ENCODE peak calls at places on chromosomes 1 and 21, in five cellular contexts. J is dermis microvascular lymphatic vessel endothelial cell; W is hypothalamus; E is AG04450; Q is stimulated activated CD8-positive, alpha-beta memory T cell treated with anti-CD3 and anti-CD28 coated beads, Interleukin-4, amount 100 ng/mL, for 1 hour. R is an unnamed sample.

GRCh38 chr1:1003618-1004419 is 3.9 kb upstream of the HES4 start:
- DNase-seq in J (no peak), W (no peak), E (no peak), Q (no peak), R (no peak)

GRCh38 chr1:174266991-174267612 is 107.8 kb downstream of the RABGAP1L start:
- DNase-seq in Q (no peak), J (no peak), E (no peak), W (no peak), R (no peak)

GRCh38 chr1:114345930-114346479 is 165.0 kb downstream of the TRIM33 start:
- DNase-seq in E (no peak), J (no peak), W (peak; percentile 8), Q (no peak), R (no peak)

GRCh38 chr1:167345386-167345733 is 124.7 kb downstream of the POU2F1 start:
- DNase-seq in W (no peak), E (no peak), Q (no peak), J (peak; percentile 42), R (no peak)

GRCh38 chr1:80248886-80249285 is 1242.4 kb upstream of the ADGRL4 start:
- DNase-seq in Q (no peak), E (no peak), J (no peak), W (no peak), R (no peak)

GRCh38 chr1:23010734-23011449 is 4.8 kb downstream of the TEX46 start:
- DNase-seq in W (no peak), E (no peak), J (peak; percentile 57), Q (no peak), R (no peak)

GRCh38 chr1:224430511-224431113 is 4.0 kb downstream of the WDR26 start:
- DNase-seq in J (peak; percentile 89), E (no peak), W (no peak), Q (no peak), R (peak; percentile 40)

GRCh38 chr1:208598021-208598420 is 353.8 kb upstream of the PLXNA2 start:
- DNase-seq in J (no peak), E (no peak), Q (no peak), W (no peak), R (no peak)

GRCh38 chr1:228792601-228793000 is 57.3 kb downstream of the RHOU start:
- DNase-seq in J (no peak), E (no peak), Q (no peak), W (no peak), R (no peak)

GRCh38 chr1:92817986-92818764 is 13.7 kb upstream of the RPL5 start:
- DNase-seq in W (no peak), Q (no peak), E (no peak), J (peak; percentile 36), R (no peak)

GRCh38 chr1:55466343-55466742 is 251.2 kb upstream of the USP24 start:
- DNase-seq in W (no peak), J (no peak), Q (no peak), E (no peak), R (no peak)

GRCh38 chr1:151841141-151841540 is 1.5 kb upstream of the C2CD4D start:
- DNase-seq in W (no peak), J (peak; percentile 73), Q (no peak), E (no peak), R (no peak)

GRCh38 chr1:58927722-58928085 is 143.9 kb upstream of the JUN start:
- DNase-seq in W (no peak), E (no peak), Q (no peak), J (no peak), R (no peak)

GRCh38 chr1:226993676-226994356 is 53.7 kb downstream of the COQ8A start:
- DNase-seq in J (no peak), Q (no peak), W (no peak), E (no peak), R (no peak)

GRCh38 chr1:231211005-231211857 is 29.8 kb upstream of the GNPAT start:
- DNase-seq in E (peak; percentile 27), Q (peak; percentile 80), W (peak; percentile 39), J (peak; percentile 69), R (no peak)

GRCh38 chr1:43067856-43068751 is 104.0 kb downstream of the EBNA1BP2 start:
- DNase-seq in E (no peak), Q (no peak), J (no peak), W (peak; percentile 10), R (no peak)

GRCh38 chr1:27547220-27548116 is 56.5 kb downstream of the AHDC1 start:
- DNase-seq in Q (no peak), W (no peak), J (no peak), E (no peak), R (no peak)

GRCh38 chr21:45601551-45601950 is 42.0 kb upstream of the PCBP3 start:
- DNase-seq in J (no peak), Q (no peak), E (no peak), W (no peak), R (no peak)

GRCh38 chr1:25628741-25629421 is 12.3 kb downstream of the MAN1C1 start:
- DNase-seq in W (no peak), E (no peak), Q (no peak), J (no peak), R (no peak)

GRCh38 chr1:100458925-100459814 is 78.8 kb upstream of the GPR88 start:
- DNase-seq in E (peak; percentile 71), W (peak; percentile 31), J (peak; percentile 86), Q (peak; percentile 42), R (peak; percentile 62)

GRCh38 chr1:182301026-182301436 is 90.6 kb downstream of the GLUL start:
- DNase-seq in E (no peak), Q (no peak), J (no peak), W (no peak), R (no peak)

GRCh38 chr1:50420689-50421365 is 2.4 kb downstream of the DMRTA2 start:
- DNase-seq in W (no peak), J (peak; percentile 27), Q (no peak), E (no peak), R (no peak)

GRCh38 chr1:204419064-204419403 is 7.4 kb upstream of the PPP1R15B start:
- DNase-seq in E (no peak), Q (no peak), J (peak; percentile 36), W (no peak), R (no peak)

GRCh38 chr1:182355718-182356098 is 35.9 kb downstream of the GLUL start:
- DNase-seq in J (no peak), Q (no peak), E (no peak), W (no peak), R (no peak)

GRCh38 chr1:163072658-163073057 is 3.5 kb downstream of the RGS4 start:
- DNase-seq in W (no peak), J (peak; percentile 76), E (no peak), Q (no peak), R (peak; percentile 57)

GRCh38 chr1:217363319-217363718 is 267.6 kb downstream of the GPATCH2 start:
- DNase-seq in W (no peak), Q (no peak), J (no peak), E (no peak), R (no peak)

GRCh38 chr1:173477286-173478098 is at the start of gene PRDX6:
- DNase-seq in J (peak; percentile 61), W (peak; percentile 97), Q (peak; percentile 76), E (peak; percentile 44), R (peak; percentile 37)

GRCh38 chr1:8938232-8939117 is 7.2 kb upstream of the CA6 start:
- DNase-seq in E (no peak), J (no peak), W (no peak), Q (no peak), R (no peak)

GRCh38 chr1:167899253-167899681 is 14.7 kb downstream of the ADCY10 start:
- DNase-seq in E (no peak), W (no peak), J (no peak), Q (no peak), R (no peak)

GRCh38 chr1:180229483-180230415 is at the start of gene LHX4:
- DNase-seq in W (no peak), J (peak; percentile 28), Q (no peak), E (no peak), R (no peak)

GRCh38 chr21:15112858-15113257 is 48.1 kb upstream of the NRIP1 start:
- DNase-seq in J (no peak), Q (no peak), E (no peak), W (no peak), R (no peak)

R was measured in pulmonary artery endothelial cell.